ENCODE peak calls at places on chromosomes 3 and 15, in six cellular contexts. H is astrocyte, A is lower lobe of right lung, P is right cardiac atrium, K is fibroblast of lung, V is cardiac muscle cell. O is an unnamed sample. For H3K4me1, the result is how much of the 10 kb centered on the place peaks cover.

GRCh38 chr3:7957024-7957423 is 544.6 kb upstream of the LMCD1 start:
- DNase-seq in H (no peak), K (no peak), P (no peak), A (no peak), V (no peak), O (no peak)

GRCh38 chr15:56765252-56765651 is 31.9 kb upstream of the ZNF280D start:
- DNase-seq in H (peak), K (peak), P (no peak), V (peak), A (no peak), O (no peak)

GRCh38 chr3:134067311-134068161 is 37.8 kb upstream of the SLCO2A1 start:
- DNase-seq in H (no peak), P (no peak), K (no peak), A (no peak), V (no peak), O (no peak)

GRCh38 chr3:51712511-51712931 is 5.7 kb downstream of the GRM2 start:
- DNase-seq in P (no peak), H (no peak), V (no peak), A (no peak), K (no peak), O (no peak)

GRCh38 chr3:129563332-129563731 is 20.4 kb downstream of the H1-8 start:
- DNase-seq in V (no peak), K (no peak), H (no peak), A (no peak), P (no peak), O (no peak)

GRCh38 chr3:53795176-53795575 is 51.0 kb downstream of the CHDH start:
- DNase-seq in P (no peak), A (no peak), K (no peak), V (no peak), H (no peak), O (no peak)

GRCh38 chr3:138036572-138036971 is 26.6 kb downstream of the CLDN18 start:
- DNase-seq in P (no peak), K (no peak), A (no peak), V (no peak), H (no peak), O (no peak)

GRCh38 chr3:158573714-158574113 is 2.7 kb downstream of the MLF1 start:
- DNase-seq in V (no peak), K (no peak), H (no peak), P (no peak), A (no peak), O (no peak)

GRCh38 chr3:52216585-52217408 is 8.6 kb downstream of the TLR9 start:
- DNase-seq in P (peak), K (peak), H (peak), A (peak), V (peak), O (peak)

GRCh38 chr15:22961661-22962221 is 18.4 kb downstream of the CYFIP1 start:
- DNase-seq in H (peak), A (no peak), P (no peak), V (peak), K (peak), O (no peak)

GRCh38 chr15:100877551-100877950 is 2.1 kb upstream of the ALDH1A3 start:
- DNase-seq in A (no peak), K (no peak), V (no peak), P (no peak), H (no peak), O (no peak)

GRCh38 chr3:9399746-9400145 is 2.3 kb downstream of the SETD5 start:
- DNase-seq in H (peak), K (peak), A (peak), V (peak), P (peak), O (peak)
- H3K4me1 ChIP-seq in H (half or more), K (under half), A (half or more), V (half or more), P (under half), O (half or more)

GRCh38 chr3:106740116-106740515 is 637.1 kb upstream of the CCDC54 start:
- DNase-seq in V (peak), K (no peak), P (no peak), H (no peak), A (no peak), O (no peak)
- H3K27ac ChIP-seq in V (no peak), K (no peak), P (no peak), H (no peak), A (no peak), O (no peak)

DNA sequence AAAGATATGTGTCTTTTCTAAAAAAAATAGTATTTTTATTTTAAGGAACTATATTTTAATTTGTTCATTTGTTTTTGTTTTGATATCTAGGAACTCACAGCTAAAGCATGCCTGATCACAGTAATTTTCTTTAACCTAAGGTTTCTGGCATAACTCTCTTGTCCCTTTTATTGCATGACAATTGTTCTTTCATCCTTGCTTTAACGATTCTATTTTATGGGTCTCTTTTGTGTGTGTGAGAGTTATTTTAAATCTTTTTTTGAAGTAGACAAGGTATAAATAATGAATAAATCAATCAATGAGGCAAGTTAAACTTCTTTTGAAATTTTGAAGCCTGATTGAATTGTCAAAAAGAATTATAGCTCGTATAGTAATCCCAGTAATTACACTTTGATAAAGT is 747.8 kb upstream of the GOLIM4 start:
- DNase-seq in P (no peak), A (no peak), K (no peak), V (no peak), H (no peak), O (no peak)
- H3K4me1 ChIP-seq in P (under half), A (under half), K (under half), V (under half), H (under half), O (under half)

DNA sequence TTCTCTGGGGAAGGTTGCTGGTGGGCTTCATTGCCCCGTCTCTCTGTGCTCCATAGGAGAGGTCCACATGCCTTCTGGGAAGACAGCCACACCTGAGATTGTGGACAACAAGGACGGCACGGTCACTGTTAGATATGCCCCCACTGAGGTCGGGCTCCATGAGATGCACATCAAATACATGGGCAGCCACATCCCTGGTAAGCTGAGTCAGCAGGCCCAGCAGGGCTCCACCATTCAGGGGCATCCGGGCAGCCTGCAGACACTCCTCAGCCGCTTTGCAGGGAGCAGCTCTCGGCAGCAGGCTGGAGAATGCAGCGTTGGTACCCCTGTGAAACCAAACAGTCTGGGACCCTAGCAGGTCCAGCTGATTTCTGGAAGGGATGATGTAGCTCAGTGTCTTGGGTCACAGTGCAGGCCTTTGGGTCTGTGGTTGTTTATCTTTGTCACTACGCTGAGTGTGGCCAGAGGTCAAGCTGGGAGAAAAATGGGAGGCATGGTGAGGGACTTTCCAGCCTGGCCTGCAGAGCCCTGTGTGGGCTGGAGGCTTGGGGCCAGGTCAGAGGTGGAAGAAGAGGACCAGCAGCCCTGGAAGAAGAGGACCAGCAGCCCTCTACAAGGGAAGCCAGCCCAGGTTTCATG is 67.2 kb downstream of the DNASE1L3 start:
- DNase-seq in P (no peak), A (no peak), K (no peak), V (no peak), H (no peak), O (peak)
- H3K27ac ChIP-seq in P (no peak), A (no peak), K (no peak), V (no peak), H (no peak), O (no peak)

DNA sequence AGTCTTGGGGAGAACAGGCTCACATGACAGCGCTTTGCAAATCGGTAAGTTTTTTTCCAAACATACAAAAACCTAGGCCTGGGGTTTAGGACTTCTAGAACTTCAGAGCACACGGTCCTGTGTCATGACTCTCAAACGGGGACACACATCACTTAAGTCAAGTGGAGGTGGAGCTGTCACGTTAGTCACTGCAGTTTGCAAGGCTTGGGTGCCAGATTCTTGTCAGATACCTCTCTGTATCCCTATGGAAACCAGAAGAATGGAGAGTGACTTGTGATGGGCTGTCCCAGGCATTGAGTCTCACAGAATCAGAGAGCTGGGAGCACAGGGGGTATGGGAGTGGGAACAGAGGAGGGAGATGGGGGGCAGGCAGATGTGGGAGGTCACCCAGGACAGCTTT is 64.8 kb downstream of the DUT start:
- DNase-seq in H (no peak), A (no peak), K (no peak), P (no peak), V (no peak), O (no peak)
- H3K4me1 ChIP-seq in H (under half), A (under half), K (under half), P (under half), V (under half), O (under half)

DNA sequence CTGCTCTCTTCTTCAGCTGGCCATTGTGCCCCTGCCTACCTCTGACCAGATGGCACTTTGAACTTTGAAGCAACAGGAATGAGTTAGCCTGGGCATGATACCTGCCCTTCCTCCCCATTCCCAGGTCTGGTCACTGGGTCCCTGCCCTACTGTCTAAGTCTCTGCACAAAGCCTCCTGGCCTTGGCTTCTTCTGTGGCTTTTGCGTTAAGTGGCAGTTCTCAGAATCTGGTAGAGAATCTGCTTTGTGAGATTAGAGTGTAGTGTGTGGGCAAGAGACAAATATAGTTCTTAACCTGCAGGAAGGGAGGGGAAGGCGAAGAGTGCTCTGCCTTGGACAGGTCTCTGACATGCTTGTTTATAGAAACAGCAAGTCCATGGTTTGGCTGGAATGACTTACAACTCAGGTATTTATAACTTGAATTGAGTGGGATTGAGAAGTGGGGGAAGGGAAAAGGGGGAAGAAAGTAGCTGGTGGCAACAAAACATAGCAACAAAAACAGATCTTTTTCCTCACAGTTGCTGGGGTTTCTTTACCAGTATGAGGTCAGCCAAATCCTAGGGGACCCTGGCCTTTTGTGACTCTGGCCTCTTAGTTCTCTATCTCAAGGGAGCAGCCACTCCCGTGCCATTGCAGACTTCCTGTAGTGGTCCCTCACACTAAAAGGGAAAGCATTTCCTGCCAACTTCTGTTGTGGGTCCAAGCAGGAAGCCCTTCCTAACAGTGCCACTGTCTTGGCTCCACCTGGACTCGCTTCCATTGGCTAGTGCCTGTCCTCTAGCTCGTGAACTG is 16.7 kb downstream of the MAPKBP1 start:
- DNase-seq in V (peak), A (no peak), K (peak), P (peak), H (peak), O (no peak)
- H3K27ac ChIP-seq in V (peak), A (peak), K (peak), P (peak), H (peak), O (peak)

GRCh38 chr15:35649575-35649974 is 103.6 kb upstream of the DPH6 start:
- DNase-seq in P (no peak), K (no peak), V (no peak), A (no peak), H (no peak), O (no peak)
- H3K4me1 ChIP-seq in P (under half), K (under half), V (under half), A (under half), H (under half), O (under half)

O was measured in left lung.